ENCODE peak calls at places on chromosomes 5 and 9, in four cellular contexts. T, N, R and C are unnamed samples.

GRCh38 chr5:169354263-169354662 is 53.3 kb upstream of the SLIT3 start:
- DNase-seq in N (no peak), R (no peak), T (no peak), C (peak)

GRCh38 chr5:73093943-73094342 is 26.4 kb upstream of the TMEM171 start:
- DNase-seq in T (no peak), N (peak), R (no peak), C (peak)

GRCh38 chr5:109880907-109881685 is 191.4 kb downstream of the MAN2A1 start:
- DNase-seq in R (no peak), T (peak), N (no peak), C (peak)

GRCh38 chr5:102481044-102481715 is 17.6 kb downstream of the SLCO6A1 start:
- DNase-seq in T (peak), R (no peak), N (no peak), C (no peak)

GRCh38 chr9:126164796-126165525 is 161.7 kb upstream of the MVB12B start:
- DNase-seq in N (no peak), R (no peak), T (no peak), C (no peak)

GRCh38 chr5:175883506-175883905 is 12.1 kb downstream of the CPLX2 start:
- DNase-seq in T (no peak), N (no peak), R (no peak), C (no peak)

GRCh38 chr9:83013867-83014605 is 48.9 kb downstream of the RASEF start:
- DNase-seq in T (no peak), R (no peak), N (peak), C (peak)

GRCh38 chr9:37283730-37284235 is 138.7 kb upstream of the GRHPR start:
- DNase-seq in N (peak), R (no peak), T (no peak), C (peak)

GRCh38 chr9:35863583-35863982 is 6.6 kb downstream of the OR13J1 start:
- DNase-seq in R (no peak), N (no peak), T (no peak), C (no peak)

GRCh38 chr9:36690769-36691168 is 118.1 kb downstream of the MELK start:
- DNase-seq in N (no peak), T (no peak), R (no peak), C (no peak)

GRCh38 chr5:30279237-30279636 is 914.2 kb upstream of the CDH6 start:
- DNase-seq in R (no peak), N (peak), T (no peak), C (peak)

GRCh38 chr5:32942225-32942989 is 231.3 kb downstream of the NPR3 start:
- DNase-seq in N (no peak), R (peak), T (peak), C (peak)

GRCh38 chr5:90201923-90202322 is 207.6 kb downstream of the CETN3 start:
- DNase-seq in T (peak), R (no peak), N (peak), C (no peak)